ENCODE peak calls at places on chromosomes 12 and 14, in nine cellular contexts. D, I, F, K, G, B, L, Y and U are unnamed samples. For H3K27me3, the result is how much of the 10 kb centered on the place peaks cover.

GRCh38 chr12:65891987-65892481 is 67.8 kb downstream of the HMGA2 start:
- DNase-seq in D (no peak), I (peak), F (no peak), K (peak), G (peak), B (peak), L (peak), Y (peak), U (peak)

GRCh38 chr14:100609941-100610391 is 22.7 kb upstream of the BEGAIN start:
- DNase-seq in D (peak), I (no peak), F (peak), K (no peak), G (no peak), B (peak), L (peak), Y (no peak), U (no peak)

GRCh38 chr12:128449146-128449894 is 182.3 kb downstream of the TMEM132C start:
- DNase-seq in D (no peak), I (no peak), F (no peak), K (no peak), G (no peak), B (no peak), L (no peak), Y (no peak), U (no peak)

GRCh38 chr14:76153919-76154318 is 2.2 kb downstream of the GPATCH2L start:
- DNase-seq in D (no peak), I (no peak), F (no peak), K (no peak), G (no peak), B (no peak), L (no peak), Y (no peak), U (no peak)

GRCh38 chr14:105364100-105364708 is 34.1 kb upstream of the TEX22 start:
- DNase-seq in D (no peak), I (no peak), F (no peak), K (peak), G (no peak), B (no peak), L (no peak), Y (peak), U (no peak)

GRCh38 chr14:22887260-22887989 is 4.4 kb downstream of the REM2 start:
- DNase-seq in D (no peak), I (no peak), F (peak), K (peak), G (peak), B (peak), L (no peak), Y (peak), U (no peak)

GRCh38 chr12:130086777-130087176 is 75.5 kb upstream of the FZD10 start:
- DNase-seq in D (no peak), I (no peak), F (no peak), K (no peak), G (no peak), B (no peak), L (no peak), Y (no peak), U (no peak)

GRCh38 chr14:39203659-39204606 is 28.9 kb downstream of the PNN start:
- DNase-seq in D (no peak), I (no peak), F (peak), K (no peak), G (no peak), B (no peak), L (no peak), Y (peak), U (no peak)

GRCh38 chr12:122081697-122082221 is 3.2 kb downstream of the MLXIP start:
- DNase-seq in D (peak), I (no peak), F (peak), K (peak), G (peak), B (peak), L (no peak), Y (no peak), U (peak)

GRCh38 chr12:131865196-131865875 is 29.1 kb upstream of the ULK1 start:
- DNase-seq in D (no peak), I (no peak), F (no peak), K (peak), G (no peak), B (no peak), L (no peak), Y (no peak), U (no peak)

GRCh38 chr12:93137656-93138612 is 208.8 kb upstream of the EEA1 start:
- DNase-seq in D (no peak), I (no peak), F (no peak), K (peak), G (peak), B (no peak), L (no peak), Y (no peak), U (no peak)

GRCh38 chr14:97757491-97757890 is 960.3 kb downstream of the VRK1 start:
- DNase-seq in D (no peak), I (no peak), F (no peak), K (no peak), G (no peak), B (no peak), L (no peak), Y (no peak), U (no peak)

GRCh38 chr14:99755629-99756603 is 37.3 kb upstream of the EML1 start:
- DNase-seq in D (peak), I (peak), F (peak), K (peak), G (peak), B (peak), L (peak), Y (peak), U (peak)

GRCh38 chr14:61653507-61653906 is 41.8 kb upstream of the HIF1A start:
- DNase-seq in D (no peak), I (no peak), F (no peak), K (peak), G (peak), B (peak), L (peak), Y (no peak), U (peak)

GRCh38 chr14:75032939-75033338 is 18.3 kb downstream of the MLH3 start:
- DNase-seq in D (no peak), I (no peak), F (no peak), K (no peak), G (no peak), B (no peak), L (no peak), Y (no peak), U (no peak)

GRCh38 chr12:53197011-53197640 is 9.9 kb downstream of the ITGB7 start:
- DNase-seq in D (no peak), I (no peak), F (no peak), K (no peak), G (no peak), B (no peak), L (no peak), Y (no peak), U (no peak)

GRCh38 chr12:124720687-124721500 is 142.8 kb downstream of the SCARB1 start:
- DNase-seq in D (no peak), I (no peak), F (no peak), K (peak), G (peak), B (peak), L (peak), Y (peak), U (peak)
- TF ChIP-seq POLR2A in D (no peak), I (peak), F (no peak), K (no peak), G (no peak), B (no peak), L (no peak), Y (no peak), U (no peak)

GRCh38 chr12:111037047-111037446 is 116.7 kb upstream of the MYL2 start:
- DNase-seq in D (peak), I (no peak), F (no peak), K (no peak), G (no peak), B (no peak), L (no peak), Y (no peak), U (no peak)
- H3K27me3 ChIP-seq in D (half or more), I (half or more), F (under half), K (under half), G (under half), B (under half), L (under half), Y (half or more), U (under half)

GRCh38 chr14:24325131-24325530 is 9.7 kb downstream of the ADCY4 start:
- DNase-seq in D (no peak), I (no peak), F (no peak), K (no peak), G (no peak), B (no peak), L (no peak), Y (no peak), U (no peak)

GRCh38 chr14:24329073-24329663 is 5.7 kb downstream of the ADCY4 start:
- DNase-seq in D (no peak), I (no peak), F (no peak), K (no peak), G (no peak), B (no peak), L (no peak), Y (no peak), U (no peak)

GRCh38 chr14:24329736-24330135 is 5.1 kb downstream of the ADCY4 start:
- DNase-seq in D (peak), I (no peak), F (no peak), K (no peak), G (peak), B (no peak), L (peak), Y (peak), U (peak)

GRCh38 chr14:24325963-24326362 is 8.9 kb downstream of the ADCY4 start:
- DNase-seq in D (no peak), I (no peak), F (no peak), K (no peak), G (no peak), B (no peak), L (no peak), Y (no peak), U (no peak)

GRCh38 chr14:24327303-24327702 is 7.6 kb downstream of the ADCY4 start:
- DNase-seq in D (no peak), I (no peak), F (no peak), K (no peak), G (no peak), B (no peak), L (no peak), Y (no peak), U (no peak)
- H3K4me3 ChIP-seq in D (no peak), I (no peak), F (no peak), K (no peak), G (no peak), B (no peak), L (no peak), Y (no peak), U (no peak)

GRCh38 chr14:20973501-20973900 is 16.3 kb upstream of the METTL17 start:
- DNase-seq in D (no peak), I (no peak), F (no peak), K (no peak), G (no peak), B (no peak), L (no peak), Y (no peak), U (no peak)

GRCh38 chr14:20969336-20969735 is 14.0 kb downstream of the RNASE2 start:
- DNase-seq in D (no peak), I (no peak), F (no peak), K (no peak), G (no peak), B (no peak), L (no peak), Y (no peak), U (no peak)

GRCh38 chr14:20970647-20970982 is 15.3 kb downstream of the RNASE2 start:
- DNase-seq in D (no peak), I (no peak), F (no peak), K (no peak), G (no peak), B (no peak), L (no peak), Y (no peak), U (no peak)

GRCh38 chr14:20971705-20972021 is 16.4 kb downstream of the RNASE2 start:
- DNase-seq in D (no peak), I (no peak), F (no peak), K (no peak), G (no peak), B (no peak), L (no peak), Y (no peak), U (no peak)

GRCh38 chr14:20970983-20971704 is 15.9 kb downstream of the RNASE2 start:
- DNase-seq in D (peak), I (peak), F (peak), K (peak), G (peak), B (peak), L (peak), Y (peak), U (peak)
- TF ChIP-seq POLR2A in D (no peak), I (no peak), F (no peak), K (no peak), G (no peak), B (no peak), L (no peak), Y (no peak), U (no peak)

DNA sequence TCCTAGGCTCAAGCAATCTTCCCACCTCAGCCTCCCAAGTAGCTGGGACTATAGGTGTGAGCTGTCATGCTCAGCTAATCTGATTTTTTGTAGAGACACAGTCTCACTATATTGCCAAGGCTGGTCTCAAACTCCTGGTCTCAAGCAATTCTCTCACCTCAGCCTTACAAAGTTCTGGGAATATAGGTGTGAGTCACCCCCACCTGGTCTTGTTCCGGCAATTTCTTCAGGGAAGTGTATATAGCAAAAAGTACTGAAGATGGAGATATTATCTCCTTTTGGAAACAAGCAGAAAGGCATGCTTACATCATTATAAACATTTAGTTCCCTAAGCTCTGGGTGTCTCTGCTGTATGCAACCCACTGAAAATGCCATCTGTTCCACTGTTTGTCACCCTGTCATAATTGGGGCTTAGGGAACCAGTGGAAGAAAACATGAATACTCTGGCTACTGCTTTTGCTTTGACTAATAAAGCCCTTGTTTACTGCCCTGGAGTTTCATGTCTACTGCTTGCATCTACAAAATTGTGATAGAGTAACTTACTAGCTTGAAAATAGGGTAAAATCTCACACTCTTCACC is 940.2 kb downstream of the GALC start:
- DNase-seq in D (no peak), I (no peak), F (no peak), K (no peak), G (no peak), B (no peak), L (no peak), Y (no peak), U (no peak)
- H3K27me3 ChIP-seq in D (under half), I (under half), F (under half), K (under half), G (under half), B (under half), L (under half), Y (under half), U (under half)

DNA sequence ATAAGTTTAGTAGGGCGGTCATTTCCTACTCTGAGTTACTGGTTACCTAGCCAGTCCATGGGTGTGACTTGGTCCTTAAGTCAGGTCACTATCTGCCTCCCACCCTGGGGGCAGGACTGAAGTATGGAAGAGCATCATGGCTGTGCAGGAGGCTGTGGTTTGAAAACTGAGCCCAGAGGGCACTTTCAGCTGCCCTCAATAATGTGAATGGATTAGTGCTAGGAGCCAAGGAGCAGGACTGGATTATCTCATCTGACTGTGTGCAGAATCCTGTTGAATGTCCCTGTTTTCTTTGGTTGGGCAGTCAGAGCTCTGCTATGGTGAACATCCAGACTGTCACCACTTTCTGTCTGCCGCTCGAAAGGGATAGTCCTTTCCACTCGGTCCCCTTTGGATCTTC is 1.6 kb downstream of the ATXN7L3B start:
- DNase-seq in D (no peak), I (no peak), F (no peak), K (no peak), G (no peak), B (no peak), L (no peak), Y (no peak), U (no peak)
- H3K4me3 ChIP-seq in D (peak), I (peak), F (peak), K (peak), G (peak), B (peak), L (peak), Y (peak), U (no peak)